ENCODE peak calls at places on chromosomes 5 and 9, in six cellular contexts. One of them, this sample, is unnamed.

GRCh38 chr5:141969783-141970741 is 1.2 kb downstream of the RNF14 start:
- ATAC-seq in pancreas: no peak
- ATAC-seq in gastrocnemius medialis: peak; percentile 70
- ATAC-seq in PC-3: no peak
- ATAC-seq in HepG2: no peak
- ATAC-seq in CD8-positive, alpha-beta T cell: no peak
- ATAC-seq in this sample: no peak

GRCh38 chr5:15690611-15691010 is 190.6 kb downstream of the FBXL7 start:
- ATAC-seq in pancreas: no peak
- ATAC-seq in gastrocnemius medialis: no peak
- ATAC-seq in PC-3: no peak
- ATAC-seq in HepG2: no peak
- ATAC-seq in CD8-positive, alpha-beta T cell: no peak
- ATAC-seq in this sample: no peak

GRCh38 chr9:693460-694390 is 147.8 kb upstream of the DMRT1 start:
- ATAC-seq in pancreas: peak; percentile 41
- ATAC-seq in gastrocnemius medialis: peak; percentile 76
- ATAC-seq in PC-3: no peak
- ATAC-seq in HepG2: no peak
- ATAC-seq in CD8-positive, alpha-beta T cell: no peak
- ATAC-seq in this sample: peak; percentile 77

GRCh38 chr5:180494060-180494509 is at the start of gene CNOT6:
- ATAC-seq in pancreas: peak; percentile 100
- ATAC-seq in gastrocnemius medialis: peak; percentile 94
- ATAC-seq in PC-3: peak; percentile 88
- ATAC-seq in HepG2: peak; percentile 88
- ATAC-seq in CD8-positive, alpha-beta T cell: peak; percentile 91
- ATAC-seq in this sample: peak; percentile 99

GRCh38 chr5:178986326-178986960 is 8.7 kb downstream of the GRM6 start:
- ATAC-seq in pancreas: no peak
- ATAC-seq in gastrocnemius medialis: no peak
- ATAC-seq in PC-3: no peak
- ATAC-seq in HepG2: no peak
- ATAC-seq in CD8-positive, alpha-beta T cell: no peak
- ATAC-seq in this sample: no peak

GRCh38 chr5:112960316-112960715 is 16.3 kb upstream of the DCP2 start:
- ATAC-seq in pancreas: no peak
- ATAC-seq in gastrocnemius medialis: no peak
- ATAC-seq in PC-3: no peak
- ATAC-seq in HepG2: peak; percentile 13
- ATAC-seq in CD8-positive, alpha-beta T cell: no peak
- ATAC-seq in this sample: no peak

GRCh38 chr5:62342476-62342837 is 36.5 kb downstream of the KIF2A start:
- ATAC-seq in pancreas: no peak
- ATAC-seq in gastrocnemius medialis: no peak
- ATAC-seq in PC-3: no peak
- ATAC-seq in HepG2: no peak
- ATAC-seq in CD8-positive, alpha-beta T cell: no peak
- ATAC-seq in this sample: no peak

GRCh38 chr9:91714020-91714721 is 235.9 kb downstream of the ROR2 start:
- ATAC-seq in pancreas: peak; percentile 94
- ATAC-seq in gastrocnemius medialis: no peak
- ATAC-seq in PC-3: peak; percentile 65
- ATAC-seq in HepG2: no peak
- ATAC-seq in CD8-positive, alpha-beta T cell: no peak
- ATAC-seq in this sample: peak; percentile 87

GRCh38 chr5:177024559-177024958 is 2.1 kb downstream of the ZNF346 start:
- ATAC-seq in pancreas: no peak
- ATAC-seq in gastrocnemius medialis: no peak
- ATAC-seq in PC-3: no peak
- ATAC-seq in HepG2: no peak
- ATAC-seq in CD8-positive, alpha-beta T cell: no peak
- ATAC-seq in this sample: no peak

GRCh38 chr9:104750185-104750762 is 2.8 kb downstream of the NIPSNAP3A start:
- ATAC-seq in pancreas: no peak
- ATAC-seq in gastrocnemius medialis: no peak
- ATAC-seq in PC-3: no peak
- ATAC-seq in HepG2: no peak
- ATAC-seq in CD8-positive, alpha-beta T cell: no peak
- ATAC-seq in this sample: no peak

GRCh38 chr5:37772255-37772654 is 67.6 kb downstream of the GDNF start:
- ATAC-seq in pancreas: no peak
- ATAC-seq in gastrocnemius medialis: no peak
- ATAC-seq in PC-3: no peak
- ATAC-seq in HepG2: no peak
- ATAC-seq in CD8-positive, alpha-beta T cell: no peak
- ATAC-seq in this sample: no peak

GRCh38 chr5:78287833-78288232 is 6.7 kb downstream of the AP3B1 start:
- ATAC-seq in pancreas: no peak
- ATAC-seq in gastrocnemius medialis: no peak
- ATAC-seq in PC-3: peak; percentile 59
- ATAC-seq in HepG2: no peak
- ATAC-seq in CD8-positive, alpha-beta T cell: no peak
- ATAC-seq in this sample: no peak

GRCh38 chr5:174402224-174402812 is 322.1 kb upstream of the MSX2 start:
- ATAC-seq in pancreas: no peak
- ATAC-seq in gastrocnemius medialis: no peak
- ATAC-seq in PC-3: no peak
- ATAC-seq in HepG2: no peak
- ATAC-seq in CD8-positive, alpha-beta T cell: no peak
- ATAC-seq in this sample: no peak